ENCODE peak calls at places on chromosomes 12 and 14, in four cellular contexts. E is neural progenitor cell, W is heart left ventricle, G is esophagus squamous epithelium. A is an unnamed sample.

GRCh38 chr12:16607895-16608294 is 1.9 kb upstream of the LMO3 start:
- DNase-seq in E (no peak), W (no peak), G (no peak), A (no peak)

GRCh38 chr12:981176-981828 is 9.7 kb upstream of the ERC1 start:
- DNase-seq in W (no peak), G (no peak), E (no peak), A (no peak)

GRCh38 chr12:26870491-26871419 is 37.8 kb upstream of the ITPR2 start:
- DNase-seq in G (no peak), E (no peak), W (peak; percentile 33), A (peak; percentile 30)

GRCh38 chr14:81176224-81176623 is 44.5 kb downstream of the GTF2A1 start:
- DNase-seq in W (peak; percentile 60), G (no peak), E (no peak), A (peak; percentile 47)

GRCh38 chr14:104224516-104225281 is 86.3 kb downstream of the KIF26A start:
- DNase-seq in W (no peak), E (peak; percentile 73), G (no peak), A (peak; percentile 80)

GRCh38 chr12:91722072-91722471 is 423.6 kb downstream of the BTG1 start:
- DNase-seq in G (no peak), E (no peak), W (no peak), A (no peak)

GRCh38 chr12:52213541-52214420 is 19.3 kb upstream of the KRT7 start:
- DNase-seq in E (peak; percentile 90), W (peak; percentile 80), G (no peak), A (peak; percentile 85)

GRCh38 chr14:29717906-29718305 is 209.7 kb downstream of the PRKD1 start:
- DNase-seq in E (no peak), G (no peak), W (no peak), A (no peak)

GRCh38 chr12:5171701-5172100 is 128.0 kb downstream of the KCNA5 start:
- DNase-seq in W (no peak), G (no peak), E (peak; percentile 72), A (no peak)

GRCh38 chr12:53268637-53269562 is 801 bp downstream of the ESPL1 start:
- DNase-seq in E (no peak), G (no peak), W (no peak), A (no peak)

GRCh38 chr12:49930515-49931288 is 19.8 kb upstream of the AQP2 start:
- DNase-seq in W (no peak), G (no peak), E (no peak), A (no peak)

GRCh38 chr12:41264281-41264680 is 76.2 kb downstream of the PDZRN4 start:
- DNase-seq in W (no peak), G (no peak), E (no peak), A (no peak)

GRCh38 chr14:51823706-51824105 is 36.7 kb upstream of the GNG2 start:
- DNase-seq in G (no peak), W (no peak), E (no peak), A (no peak)

GRCh38 chr12:63319936-63320633 is 169.1 kb upstream of the AVPR1A start:
- DNase-seq in E (no peak), W (no peak), G (no peak), A (no peak)

GRCh38 chr14:95885866-95886265 is 9.2 kb downstream of the TUNAR start:
- DNase-seq in G (no peak), E (no peak), W (no peak), A (no peak)

DNA sequence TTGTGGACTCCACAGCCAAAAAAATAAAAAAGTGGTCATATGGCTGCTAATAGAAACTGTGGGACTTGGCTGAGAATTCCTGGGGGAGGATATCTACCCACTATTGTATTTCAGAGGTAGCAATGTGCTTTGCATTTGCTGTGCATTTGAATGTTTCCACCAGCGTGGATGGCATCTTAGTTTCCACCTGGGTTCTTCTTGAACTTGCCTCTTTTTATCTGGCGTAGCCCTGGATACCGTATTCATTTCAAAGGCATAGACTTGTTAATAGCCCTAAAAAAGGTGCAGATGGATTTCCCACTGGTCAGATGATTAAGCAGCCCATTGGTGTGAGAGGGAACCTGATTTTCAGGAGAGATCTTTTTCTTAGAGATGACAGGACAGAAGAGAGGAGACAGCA is 1.9 kb upstream of the MYF5 start:
- DNase-seq in E (no peak), G (no peak), W (no peak), A (no peak)
- H3K4me3 ChIP-seq in E (peak overlapping the region; percentile 37), G (no peak overlapping the region), W (no peak overlapping the region), A (no peak overlapping the region)

GRCh38 chr12:116600959-116601358 is 41.8 kb downstream of the MAP1LC3B2 start:
- DNase-seq in G (no peak), E (no peak), W (no peak), A (no peak)
- H3K4me1 ChIP-seq in G (peaks cover 27% of the 10 kb centered on the region), E (peaks cover 16% of the 10 kb centered on the region), W (peaks cover 18% of the 10 kb centered on the region), A (peaks cover 8% of the 10 kb centered on the region)

DNA sequence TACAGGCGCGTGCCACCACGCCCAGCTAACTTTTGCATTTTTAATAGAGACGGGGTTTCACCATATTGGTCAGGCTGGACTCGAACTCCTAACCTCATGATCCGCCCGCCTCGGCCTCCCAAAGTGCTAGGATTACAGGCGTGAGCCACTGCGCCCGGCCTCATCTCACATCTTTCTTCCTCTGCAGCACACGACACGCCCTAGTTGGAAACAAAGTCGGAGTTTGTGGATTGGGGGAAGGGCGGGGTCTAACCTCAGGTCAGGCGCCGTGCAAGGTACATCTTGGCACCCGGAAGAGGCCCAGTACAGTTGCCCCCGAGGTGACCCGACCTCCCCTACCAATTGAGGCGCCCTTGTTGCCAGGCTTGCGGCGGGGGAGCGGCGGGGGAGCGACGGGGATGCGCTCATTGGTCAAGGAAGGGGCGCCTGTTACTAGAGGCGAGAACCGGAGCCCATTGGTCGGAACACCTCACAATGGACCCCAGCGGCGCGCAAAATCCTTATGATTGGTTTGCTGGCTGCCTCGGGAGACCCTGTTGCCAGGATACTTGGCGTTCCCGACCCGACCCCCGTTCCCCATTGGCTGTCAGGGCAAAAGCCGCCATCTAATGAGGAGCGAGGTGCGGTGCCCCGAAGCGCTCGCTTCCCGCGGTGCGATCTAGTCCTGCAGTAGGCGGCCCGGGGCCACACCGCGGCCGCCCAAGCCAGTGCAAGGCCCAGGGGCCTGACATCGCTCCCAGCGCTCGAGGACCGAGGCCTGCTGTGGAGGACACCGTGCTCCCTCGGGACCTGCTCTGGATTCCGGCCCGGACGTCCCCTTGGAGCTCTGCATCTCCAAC is at the start of gene REC8:
- DNase-seq in E (peak; percentile 99), W (peak; percentile 75), G (no peak), A (peak; percentile 77)
- H3K27ac ChIP-seq in E (no peak within 1 kb of the TSS), W (no peak within 1 kb of the TSS), G (peak within 1 kb of the TSS; percentile 30), A (no peak within 1 kb of the TSS)

GRCh38 chr14:94388027-94388895 is at the start of gene SERPINA1:
- DNase-seq in E (no peak), W (no peak), G (no peak), A (no peak)

GRCh38 chr14:94385553-94386057 is 2.8 kb downstream of the SERPINA1 start:
- DNase-seq in W (no peak), E (no peak), G (no peak), A (no peak)

GRCh38 chr14:94387051-94388026 is 1.1 kb downstream of the SERPINA1 start:
- DNase-seq in G (no peak), W (no peak), E (no peak), A (no peak)

GRCh38 chr14:94384342-94384741 is 4.1 kb downstream of the SERPINA1 start:
- DNase-seq in G (no peak), W (no peak), E (no peak), A (no peak)

GRCh38 chr14:94386085-94387031 is 2.0 kb downstream of the SERPINA1 start:
- DNase-seq in G (no peak), W (no peak), E (no peak), A (no peak)
- H3K4me3 ChIP-seq in G (no peak overlapping the region), W (no peak overlapping the region), E (no peak overlapping the region), A (no peak overlapping the region)

DNA sequence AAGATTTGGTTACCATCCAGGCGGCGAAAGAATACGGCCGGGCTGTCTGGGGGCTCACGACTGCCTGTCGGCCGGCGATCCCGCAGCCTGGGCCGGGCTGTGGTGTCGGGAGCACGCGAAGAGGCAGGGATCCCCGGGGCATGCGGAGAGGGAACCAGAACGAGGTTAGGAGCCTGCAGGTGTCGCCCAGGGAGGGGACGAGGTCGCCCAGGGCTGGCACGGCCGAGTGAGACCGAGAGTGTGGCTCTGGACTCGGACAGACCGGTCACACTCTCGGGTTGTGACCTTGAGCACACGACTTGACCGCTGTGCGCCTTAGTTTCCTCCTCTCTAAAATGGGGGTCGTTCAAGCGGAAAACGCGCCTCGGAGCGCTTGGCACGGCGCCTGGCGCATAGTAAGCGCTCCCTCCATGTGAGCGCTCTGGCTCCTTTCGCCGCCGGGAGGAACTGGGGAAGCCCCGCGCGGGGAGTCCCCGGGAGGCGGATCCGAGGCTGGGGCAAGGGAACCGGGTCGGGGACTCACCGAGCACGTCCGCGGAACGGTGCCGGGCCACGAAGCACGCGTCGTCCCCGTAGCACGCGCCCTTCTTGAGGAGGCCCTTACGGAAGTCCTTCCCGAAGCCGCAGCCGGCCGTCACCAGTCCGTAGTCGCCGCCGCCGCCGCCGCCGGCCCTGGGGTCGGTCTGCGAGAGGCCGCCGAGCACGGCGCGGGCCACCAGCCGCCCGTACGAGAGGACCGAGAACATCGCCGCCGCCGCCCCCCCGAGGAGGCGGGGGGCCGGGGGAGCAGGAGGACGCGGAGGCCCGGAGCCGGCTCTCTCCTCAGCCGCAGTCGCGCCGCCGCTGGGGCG is 607 bp downstream of the PPTC7 start:
- DNase-seq in W (peak; percentile 75), E (peak; percentile 57), G (no peak), A (peak; percentile 87)
- H3K4me1 ChIP-seq in W (peaks cover 52% of the 10 kb centered on the region), E (peaks cover 21% of the 10 kb centered on the region), G (peaks cover 42% of the 10 kb centered on the region), A (peaks cover 13% of the 10 kb centered on the region)

DNA sequence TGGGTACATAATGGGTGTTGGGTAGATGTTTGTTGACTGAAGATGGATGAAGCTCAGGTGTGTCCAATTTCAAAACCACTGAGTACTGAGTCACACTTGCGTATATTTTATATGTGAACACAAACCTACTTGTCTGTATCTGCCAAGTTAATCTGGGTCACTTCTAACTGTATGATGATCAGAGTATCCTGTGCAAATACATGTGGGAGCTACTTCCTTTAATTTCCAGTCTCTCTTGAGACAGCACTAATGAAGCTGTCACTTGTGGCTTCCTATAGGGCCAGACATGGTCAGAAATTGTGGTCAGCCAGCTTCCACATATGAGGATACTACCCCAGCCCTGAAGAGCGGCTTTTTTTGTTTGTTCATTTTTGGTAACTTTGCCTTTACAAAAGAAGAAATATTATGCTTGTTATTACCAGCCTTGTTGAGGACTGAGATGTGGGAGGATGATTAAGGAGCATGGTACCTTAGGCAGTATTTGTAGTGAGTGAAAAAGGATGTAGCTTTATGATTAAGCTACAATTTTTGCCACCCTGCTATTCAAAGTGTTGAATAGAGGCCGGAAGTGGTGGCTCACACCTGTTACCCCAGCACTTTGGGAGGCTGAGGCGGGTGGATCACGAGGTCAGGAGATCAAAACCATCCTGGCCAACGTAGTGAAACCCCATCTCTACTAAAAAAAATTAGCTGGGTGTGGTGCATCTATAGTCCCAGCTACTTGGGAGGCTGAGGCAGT is 32.4 kb downstream of the PLXNC1 start:
- DNase-seq in G (no peak), W (no peak), E (no peak), A (no peak)
- H3K27ac ChIP-seq in G (no peak overlapping the region), W (no peak overlapping the region), E (no peak overlapping the region), A (no peak overlapping the region)

GRCh38 chr14:89011727-89012271 is 187.3 kb downstream of the TTC8 start:
- DNase-seq in E (no peak), W (no peak), G (no peak), A (no peak)
- H3K4me3 ChIP-seq in E (no peak overlapping the region), W (peak overlapping the region; percentile 25), G (peak overlapping the region; percentile 3), A (no peak overlapping the region)